ENCODE peak calls at places on chromosomes 3 and 15, in nine cellular contexts. B, D, T, F, V, L, S, M and E are unnamed samples.

GRCh38 chr15:58284293-58284692 is 146.1 kb downstream of the AQP9 start:
- DNase-seq in B (no peak), D (no peak), T (no peak), F (no peak), V (no peak), L (no peak), S (no peak), M (no peak), E (no peak)

GRCh38 chr3:124201786-124202185 is 209.9 kb upstream of the ROPN1 start:
- DNase-seq in B (no peak), D (no peak), T (no peak), F (no peak), V (no peak), L (peak), S (no peak), M (no peak), E (no peak)

GRCh38 chr3:30554317-30554690 is 52.1 kb upstream of the TGFBR2 start:
- DNase-seq in B (no peak), D (no peak), T (no peak), F (no peak), V (no peak), L (no peak), S (no peak), M (no peak), E (no peak)

GRCh38 chr3:98954806-98955205 is 53.3 kb upstream of the DCBLD2 start:
- DNase-seq in B (no peak), D (no peak), T (no peak), F (no peak), V (no peak), L (no peak), S (no peak), M (no peak), E (no peak)

GRCh38 chr3:56810912-56811544 is 9.3 kb upstream of the ARHGEF3 start:
- DNase-seq in B (no peak), D (no peak), T (no peak), F (no peak), V (no peak), L (no peak), S (no peak), M (no peak), E (no peak)

GRCh38 chr3:197465197-197465995 is 90.4 kb downstream of the BDH1 start:
- DNase-seq in B (no peak), D (no peak), T (no peak), F (no peak), V (no peak), L (no peak), S (no peak), M (no peak), E (no peak)

GRCh38 chr3:115800489-115801080 is 177.3 kb downstream of the GAP43 start:
- DNase-seq in B (no peak), D (no peak), T (no peak), F (no peak), V (peak), L (no peak), S (no peak), M (no peak), E (no peak)

GRCh38 chr15:48177875-48178611 is at the start of gene MYEF2:
- DNase-seq in B (peak), D (no peak), T (peak), F (peak), V (peak), L (peak), S (peak), M (peak), E (peak)

GRCh38 chr3:150450906-150451305 is 42.8 kb downstream of the TSC22D2 start:
- DNase-seq in B (no peak), D (no peak), T (no peak), F (no peak), V (no peak), L (no peak), S (no peak), M (no peak), E (no peak)

GRCh38 chr3:55309336-55309735 is 177.8 kb downstream of the WNT5A start:
- DNase-seq in B (no peak), D (peak), T (no peak), F (no peak), V (no peak), L (no peak), S (no peak), M (no peak), E (no peak)

GRCh38 chr3:31232049-31233040 is 300.4 kb upstream of the STT3B start:
- DNase-seq in B (no peak), D (no peak), T (no peak), F (no peak), V (no peak), L (no peak), S (peak), M (no peak), E (no peak)

GRCh38 chr3:188192034-188192433 is 38.1 kb downstream of the LPP start:
- DNase-seq in B (no peak), D (no peak), T (no peak), F (no peak), V (no peak), L (no peak), S (no peak), M (no peak), E (no peak)

GRCh38 chr3:55617385-55617784 is 130.3 kb upstream of the WNT5A start:
- DNase-seq in B (no peak), D (no peak), T (no peak), F (no peak), V (no peak), L (no peak), S (no peak), M (no peak), E (no peak)

GRCh38 chr3:105613120-105613519 is 246.4 kb downstream of the ALCAM start:
- DNase-seq in B (peak), D (no peak), T (no peak), F (no peak), V (no peak), L (no peak), S (no peak), M (no peak), E (no peak)

GRCh38 chr3:146969356-146969755 is 364.2 kb upstream of the PLSCR5 start:
- DNase-seq in B (no peak), D (peak), T (no peak), F (no peak), V (no peak), L (no peak), S (no peak), M (no peak), E (no peak)